ENCODE peak calls at places on chromosomes 2 and 18, in four cellular contexts. X is mammary epithelial cell, M is kidney epithelial cell, R is hepatocyte. Z is an unnamed sample.
A peak's percentile ranks its signal among the peaks of the same experiment; 100 is the strongest.

GRCh38 chr2:67259581-67260347 is 137.4 kb upstream of the ETAA1 start:
- DNase-seq in X (peak; percentile 91), M (peak; percentile 65), R (peak; percentile 33), Z (peak; percentile 73)

GRCh38 chr2:29223257-29223656 is 108.0 kb downstream of the CLIP4 start:
- DNase-seq in X (no peak), M (no peak), R (no peak), Z (no peak)

GRCh38 chr18:59536181-59536580 is 161.0 kb downstream of the CCBE1 start:
- DNase-seq in X (no peak), M (no peak), R (no peak), Z (no peak)

GRCh38 chr2:240326886-240327285 is 108.6 kb upstream of the GPC1 start:
- DNase-seq in X (no peak), M (no peak), R (no peak), Z (no peak)

GRCh38 chr2:239022437-239023260 is 174.8 kb downstream of the TWIST2 start:
- DNase-seq in X (no peak), M (no peak), R (no peak), Z (no peak)

GRCh38 chr2:207796585-207797350 is 27.1 kb upstream of the FZD5 start:
- DNase-seq in X (no peak), M (no peak), R (peak; percentile 53), Z (no peak)

GRCh38 chr2:219073413-219074129 is 12.8 kb upstream of the IHH start:
- DNase-seq in X (peak; percentile 41), M (peak; percentile 26), R (peak; percentile 91), Z (peak; percentile 16)

GRCh38 chr2:99337931-99338580 is 867 bp downstream of the EIF5B start:
- DNase-seq in X (peak; percentile 32), M (no peak), R (no peak), Z (no peak)

GRCh38 chr2:43032248-43032893 is 194.0 kb downstream of the ZFP36L2 start:
- DNase-seq in X (peak; percentile 68), M (no peak), R (peak; percentile 81), Z (no peak)

GRCh38 chr2:30236591-30237245 is 5.4 kb downstream of the LBH start:
- DNase-seq in X (no peak), M (no peak), R (no peak), Z (no peak)

GRCh38 chr18:54127759-54128378 is 96.6 kb downstream of the MBD2 start:
- DNase-seq in X (no peak), M (no peak), R (peak; percentile 77), Z (no peak)

GRCh38 chr18:58525517-58525916 is 103.4 kb downstream of the ALPK2 start:
- DNase-seq in X (peak; percentile 86), M (no peak), R (no peak), Z (peak; percentile 28)

GRCh38 chr2:145220496-145220895 is 700.6 kb upstream of the ZEB2 start:
- DNase-seq in X (no peak), M (no peak), R (no peak), Z (no peak)

GRCh38 chr2:140863713-140864112 is 1267.1 kb downstream of the LRP1B start:
- DNase-seq in X (peak; percentile 40), M (peak; percentile 21), R (peak; percentile 62), Z (no peak)

GRCh38 chr2:142325870-142326269 is 195.1 kb upstream of the LRP1B start:
- DNase-seq in X (no peak), M (no peak), R (no peak), Z (no peak)

GRCh38 chr2:29819570-29819969 is 101.8 kb downstream of the ALK start:
- DNase-seq in X (no peak), M (no peak), R (no peak), Z (no peak)

GRCh38 chr2:213150315-213150951 is 979 bp downstream of the IKZF2 start:
- DNase-seq in X (peak; percentile 57), M (no peak), R (peak; percentile 43), Z (no peak)

GRCh38 chr2:85174943-85175342 is 41.8 kb downstream of the TCF7L1 start:
- DNase-seq in X (no peak), M (no peak), R (no peak), Z (no peak)

GRCh38 chr18:28013064-28013463 is 163.9 kb downstream of the CDH2 start:
- DNase-seq in X (no peak), M (no peak), R (peak; percentile 17), Z (no peak)

GRCh38 chr18:46706968-46707367 is 49.9 kb downstream of the ST8SIA5 start:
- DNase-seq in X (peak; percentile 56), M (peak; percentile 45), R (no peak), Z (no peak)

GRCh38 chr2:2787301-2787907 is 456.3 kb upstream of the MYT1L start:
- DNase-seq in X (no peak), M (no peak), R (no peak), Z (no peak)

GRCh38 chr18:9017900-9018217 is 84.6 kb upstream of the NDUFV2 start:
- DNase-seq in X (peak; percentile 58), M (no peak), R (no peak), Z (no peak)

DNA sequence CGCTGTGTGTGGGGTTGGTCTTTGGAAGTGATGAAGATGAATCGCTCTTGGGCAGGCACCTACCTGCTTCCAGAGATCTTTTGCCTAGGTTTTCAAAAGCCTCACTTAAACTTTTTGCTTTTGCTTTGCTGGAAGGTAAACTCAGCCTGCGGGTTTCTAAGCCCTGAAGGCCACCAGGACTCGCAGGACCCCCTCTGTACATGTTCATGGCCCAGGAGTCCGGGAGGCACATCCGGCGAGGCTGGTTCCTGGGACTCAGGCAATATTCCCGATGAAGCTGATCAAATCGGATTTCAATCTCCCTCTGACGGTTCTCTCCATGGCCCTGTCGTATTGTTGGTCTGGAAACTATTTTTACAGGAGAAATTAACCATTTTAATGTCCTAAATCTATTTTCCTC is 13.2 kb downstream of the HJURP start:
- DNase-seq in X (no peak), M (no peak), R (no peak), Z (no peak)
- H3K4me3 ChIP-seq in X (no peak overlapping the region), M (no peak overlapping the region), R (no peak overlapping the region), Z (no peak overlapping the region)

DNA sequence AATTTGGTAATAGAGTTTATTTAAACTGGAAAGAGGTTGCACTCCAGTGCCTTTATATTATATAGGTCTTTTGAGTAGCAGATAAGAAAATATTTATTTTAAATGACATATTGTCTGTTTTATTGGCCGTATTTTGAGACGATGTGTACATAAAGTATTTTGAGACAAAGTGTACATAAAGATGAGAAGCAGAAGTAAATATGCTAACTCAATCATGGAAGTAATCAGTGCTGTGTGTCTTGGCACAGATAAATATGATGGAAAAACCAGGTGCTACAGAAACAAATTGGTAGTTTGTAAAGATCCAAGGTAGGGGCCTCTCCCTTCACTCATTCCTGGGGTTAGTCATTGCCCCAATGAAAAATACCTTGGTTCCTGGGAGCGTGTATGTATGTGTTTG is 382.9 kb downstream of the DSEL start:
- DNase-seq in X (no peak), M (no peak), R (no peak), Z (no peak)
- H3K4me3 ChIP-seq in X (no peak overlapping the region), M (no peak overlapping the region), R (no peak overlapping the region), Z (no peak overlapping the region)

GRCh38 chr2:176081451-176081992 is 2.2 kb downstream of the EVX2 start:
- DNase-seq in X (no peak), M (no peak), R (no peak), Z (no peak)
- H3K4me3 ChIP-seq in X (no peak overlapping the region), M (no peak overlapping the region), R (peak overlapping the region; percentile 53), Z (no peak overlapping the region)

GRCh38 chr2:171411791-171412483 is 21.9 kb downstream of the METTL8 start:
- DNase-seq in X (no peak), M (no peak), R (no peak), Z (no peak)

GRCh38 chr2:171420728-171421563 is 12.8 kb downstream of the METTL8 start:
- DNase-seq in X (no peak), M (no peak), R (no peak), Z (no peak)

GRCh38 chr2:171412571-171412970 is 21.2 kb downstream of the METTL8 start:
- DNase-seq in X (no peak), M (no peak), R (no peak), Z (no peak)

GRCh38 chr2:171419333-171419732 is 14.5 kb downstream of the METTL8 start:
- DNase-seq in X (no peak), M (no peak), R (no peak), Z (no peak)

DNA sequence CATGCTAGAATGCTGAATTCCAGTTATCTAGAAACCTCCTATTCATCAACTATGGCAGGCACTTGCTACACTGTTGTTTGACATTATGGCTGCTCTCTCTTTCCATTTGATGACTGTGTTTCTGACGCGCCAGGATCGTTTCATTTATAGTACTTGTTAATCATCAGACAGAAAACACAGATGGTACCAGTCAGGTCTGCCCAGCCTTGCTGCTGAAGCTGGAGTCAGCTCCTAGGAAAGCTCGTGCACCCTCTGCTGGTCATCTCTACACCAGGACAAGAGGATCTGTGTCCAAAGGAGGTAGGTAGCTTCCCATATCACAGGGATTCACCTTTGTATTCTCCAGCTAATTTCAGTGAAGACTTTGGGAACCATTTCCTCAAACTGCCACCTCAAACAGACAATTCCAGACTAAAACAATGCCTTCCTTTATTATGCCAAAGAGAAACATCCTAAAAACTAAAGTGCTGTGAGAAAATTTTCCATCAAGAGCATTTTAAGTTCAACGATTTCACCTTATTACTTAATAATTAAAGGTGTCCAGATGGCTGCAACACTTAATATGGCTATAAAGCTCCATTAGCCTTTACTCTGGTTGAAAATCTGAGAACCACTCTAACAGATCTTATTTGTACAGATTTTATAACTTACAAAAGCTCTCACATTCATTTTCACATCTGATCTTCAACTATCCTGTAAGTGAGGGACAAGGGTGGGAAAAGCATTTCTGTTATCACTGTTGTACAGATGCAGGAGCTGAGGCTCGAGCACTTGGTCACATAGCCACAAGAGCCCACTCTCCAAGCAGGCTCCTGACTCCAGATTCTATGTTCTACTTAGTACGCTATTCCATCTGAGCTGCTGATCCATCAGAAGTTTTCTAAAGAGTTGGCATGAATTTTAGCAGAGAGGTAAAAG is 17.5 kb downstream of the METTL8 start:
- DNase-seq in X (peak; percentile 95), M (peak; percentile 94), R (peak; percentile 95), Z (peak; percentile 84)
- H3K4me3 ChIP-seq in X (no peak overlapping the region), M (no peak overlapping the region), R (no peak overlapping the region), Z (no peak overlapping the region)

GRCh38 chr2:9552491-9553178 is 3.0 kb downstream of the ADAM17 start:
- DNase-seq in X (peak; percentile 94), M (no peak), R (no peak), Z (no peak)
- H3K4me3 ChIP-seq in X (no peak overlapping the region), M (no peak overlapping the region), R (no peak overlapping the region), Z (no peak overlapping the region)

GRCh38 chr2:55922488-55922887 is 1.1 kb downstream of the EFEMP1 start:
- DNase-seq in X (peak; percentile 45), M (no peak), R (peak; percentile 36), Z (no peak)
- H3K4me3 ChIP-seq in X (peak overlapping the region; percentile 84), M (peak overlapping the region; percentile 65), R (peak overlapping the region; percentile 96), Z (peak overlapping the region; percentile 67)

DNA sequence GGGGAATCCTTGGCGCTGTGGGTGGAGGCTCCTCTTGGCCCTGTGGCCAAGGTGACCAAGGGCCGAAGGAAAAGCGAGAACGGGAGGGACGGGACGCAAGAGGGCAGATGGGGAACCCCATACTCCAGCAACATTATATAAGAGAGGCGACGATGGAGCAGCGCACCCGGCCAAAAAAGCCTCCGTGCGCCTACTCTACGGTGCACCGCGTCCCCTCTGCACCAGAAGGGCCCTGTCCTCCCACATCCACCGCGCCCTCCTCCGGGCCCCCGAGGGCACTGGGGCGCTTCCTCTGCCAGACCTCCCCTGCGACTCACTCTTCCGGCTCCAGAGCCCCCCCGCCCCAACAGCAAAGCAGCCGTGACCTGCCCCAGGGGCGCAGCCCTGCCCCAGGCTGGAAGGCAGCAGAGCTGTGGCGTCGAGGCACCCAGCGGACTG is 106.1 kb upstream of the CD302 start:
- DNase-seq in X (no peak), M (no peak), R (no peak), Z (no peak)
- H3K4me3 ChIP-seq in X (peak overlapping the region; percentile 42), M (peak overlapping the region; percentile 28), R (no peak overlapping the region), Z (no peak overlapping the region)

GRCh38 chr18:57286949-57287348 is 65.4 kb upstream of the ST8SIA3 start:
- DNase-seq in X (no peak), M (no peak), R (no peak), Z (no peak)
- H3K4me3 ChIP-seq in X (no peak overlapping the region), M (no peak overlapping the region), R (no peak overlapping the region), Z (no peak overlapping the region)

GRCh38 chr2:104860141-104860790 is 6.4 kb downstream of the POU3F3 start:
- DNase-seq in X (no peak), M (no peak), R (no peak), Z (no peak)
- H3K4me3 ChIP-seq in X (no peak overlapping the region), M (peak overlapping the region; percentile 64), R (no peak overlapping the region), Z (no peak overlapping the region)